ENCODE peak calls at places on chromosomes 2 and 18, in ten cellular contexts. C is COLO829; H is stimulated activated CD4-positive, alpha-beta T cell treated with anti-CD3 and anti-CD28 coated beads, TNF-alpha, amount 100 ng/mL, for 48 hours; K is putamen; Q is NAMALWA; W is GM03348; N is stimulated activated CD8-positive, alpha-beta memory T cell treated with anti-CD3 and anti-CD28 coated beads, Interleukin-12 subunit alpha, Interleukin-12 subunit beta, amount 100 ng/mL, for 4 hours; R is kidney tubule cell; G is GM04503; E is mucosa of gallbladder. D is an unnamed sample.
A peak's percentile ranks its signal among the peaks of the same experiment; 100 is the strongest.

GRCh38 chr2:189267925-189268579 is 88.5 kb upstream of the COL5A2 start:
- DNase-seq in N (no peak), K (no peak), H (no peak), W (peak; percentile 48), G (peak; percentile 74), E (no peak), R (no peak), Q (no peak), C (no peak), D (no peak)

GRCh38 chr2:45274190-45274926 is 265.1 kb upstream of the SIX2 start:
- DNase-seq in N (no peak), E (peak; percentile 65), W (no peak), G (no peak), R (no peak), C (no peak), K (no peak), Q (no peak), H (no peak), D (no peak)

GRCh38 chr2:218822622-218823021 is 9.0 kb downstream of the PRKAG3 start:
- DNase-seq in R (no peak), C (no peak), G (no peak), Q (no peak), H (no peak), N (no peak), W (no peak), K (no peak), E (no peak), D (no peak)

GRCh38 chr2:74556159-74556558 is 1.6 kb downstream of the DOK1 start:
- DNase-seq in G (no peak), K (no peak), E (no peak), W (no peak), Q (no peak), C (no peak), H (no peak), R (no peak), N (no peak), D (no peak)

GRCh38 chr2:227813562-227814353 is at the start of gene CCL20:
- DNase-seq in N (no peak), E (no peak), G (no peak), Q (no peak), K (no peak), H (no peak), W (no peak), R (peak; percentile 39), C (no peak), D (no peak)

GRCh38 chr2:148876190-148876588 is 1.2 kb downstream of the KIF5C start:
- DNase-seq in E (no peak), W (no peak), C (no peak), Q (no peak), G (no peak), K (no peak), N (no peak), R (no peak), H (no peak), D (no peak)

GRCh38 chr2:237432484-237433092 is 18.6 kb upstream of the COL6A3 start:
- DNase-seq in Q (no peak), R (peak; percentile 100), G (no peak), E (peak; percentile 58), W (peak; percentile 88), N (peak; percentile 85), K (no peak), C (peak; percentile 77), H (peak; percentile 88), D (peak; percentile 26)

GRCh38 chr18:10317864-10318685 is 136.4 kb upstream of the APCDD1 start:
- DNase-seq in C (no peak), E (no peak), W (no peak), Q (no peak), N (no peak), K (no peak), G (no peak), R (no peak), H (no peak), D (no peak)

GRCh38 chr2:65349863-65350262 is 82.5 kb downstream of the SPRED2 start:
- DNase-seq in K (no peak), H (no peak), W (peak; percentile 36), E (peak; percentile 35), N (no peak), R (no peak), G (no peak), Q (peak; percentile 48), C (peak; percentile 54), D (peak; percentile 45)

GRCh38 chr18:61001138-61001537 is 332.1 kb upstream of the CDH20 start:
- DNase-seq in E (no peak), W (no peak), Q (no peak), G (no peak), R (no peak), K (no peak), H (no peak), N (no peak), C (no peak), D (no peak)

GRCh38 chr2:224221455-224221913 is 180.4 kb downstream of the FAM124B start:
- DNase-seq in W (peak; percentile 84), C (peak; percentile 88), N (no peak), G (peak; percentile 95), E (no peak), Q (no peak), R (peak; percentile 100), H (no peak), K (no peak), D (no peak)

GRCh38 chr18:26510337-26510736 is 38.0 kb downstream of the KCTD1 start:
- DNase-seq in R (no peak), Q (no peak), N (no peak), W (peak; percentile 29), G (no peak), E (no peak), H (no peak), C (no peak), K (no peak), D (no peak)

GRCh38 chr18:65567372-65567771 is 183.4 kb upstream of the CDH7 start:
- DNase-seq in N (no peak), H (no peak), W (no peak), R (peak; percentile 13), E (no peak), G (no peak), C (peak; percentile 50), Q (peak; percentile 30), K (no peak), D (no peak)

GRCh38 chr2:168084267-168084781 is 163.1 kb downstream of the STK39 start:
- DNase-seq in R (no peak), G (no peak), K (no peak), N (no peak), C (no peak), E (no peak), W (no peak), Q (no peak), H (no peak), D (no peak)

GRCh38 chr2:203585541-203585940 is 50.4 kb upstream of the RAPH1 start:
- DNase-seq in Q (no peak), R (no peak), E (no peak), N (no peak), K (no peak), C (no peak), W (peak; percentile 22), H (no peak), G (no peak), D (no peak)

GRCh38 chr2:18345848-18346247 is 214.6 kb downstream of the RDH14 start:
- DNase-seq in C (no peak), W (no peak), N (no peak), G (no peak), R (peak; percentile 90), H (no peak), Q (no peak), E (no peak), K (no peak), D (no peak)

GRCh38 chr2:41151746-41152145 is 699.9 kb upstream of the SLC8A1 start:
- DNase-seq in E (no peak), Q (no peak), H (no peak), G (no peak), C (no peak), W (no peak), N (no peak), K (no peak), R (no peak), D (no peak)

GRCh38 chr2:98233941-98234340 is 112.3 kb upstream of the CNGA3 start:
- DNase-seq in Q (no peak), N (no peak), K (no peak), R (no peak), G (no peak), C (no peak), W (no peak), E (no peak), H (no peak), D (no peak)